ENCODE peak calls at places on chromosomes 2 and 18, in eight cellular contexts. L is ecto neural progenitor cell; V is AG09319; C is psoas muscle; I is pancreas; N is iris pigment epithelial cell; G is stimulated activated CD8-positive, alpha-beta memory T cell treated with anti-CD3 and anti-CD28 coated beads, Interleukin-2, amount 100 ng/mL, for 48 hours; A is NCI-H1048. O is an unnamed sample.
A peak's percentile ranks its signal among the peaks of the same experiment; 100 is the strongest.

GRCh38 chr2:63050186-63050915 is at the start of gene OTX1:
- DNase-seq in C (peak; percentile 67), A (peak; percentile 59), V (no peak), N (peak; percentile 61), I (peak; percentile 88), L (peak; percentile 92), G (peak; percentile 56), O (peak; percentile 54)

GRCh38 chr18:56929861-56930260 is 217.0 kb upstream of the BOD1L2 start:
- DNase-seq in V (no peak), G (no peak), C (no peak), A (no peak), L (no peak), N (no peak), I (no peak), O (no peak)

GRCh38 chr2:240509667-240510512 is 47.9 kb downstream of the ANKMY1 start:
- DNase-seq in N (no peak), G (no peak), L (no peak), C (no peak), V (no peak), I (no peak), A (no peak), O (no peak)

GRCh38 chr18:11548367-11548766 is 61.0 kb upstream of the SLC35G4 start:
- DNase-seq in N (no peak), V (no peak), I (no peak), G (no peak), C (no peak), L (no peak), A (no peak), O (no peak)

GRCh38 chr2:160087854-160088745 is 25.7 kb upstream of the PLA2R1 start:
- DNase-seq in V (no peak), A (no peak), L (no peak), N (no peak), C (no peak), G (no peak), I (no peak), O (no peak)

GRCh38 chr18:58785870-58786269 is 78.8 kb upstream of the ZNF532 start:
- DNase-seq in A (no peak), L (no peak), C (no peak), V (no peak), N (no peak), G (no peak), I (no peak), O (no peak)

GRCh38 chr18:34809697-34810096 is 99.6 kb downstream of the DTNA start:
- DNase-seq in N (peak; percentile 51), L (no peak), V (peak; percentile 2), A (no peak), C (peak; percentile 74), G (peak; percentile 8), I (peak; percentile 43), O (peak; percentile 27)

GRCh38 chr2:177332041-177332991 is 60.3 kb upstream of the AGPS start:
- DNase-seq in I (no peak), N (peak; percentile 78), V (peak; percentile 65), L (no peak), C (peak; percentile 54), A (peak; percentile 75), G (no peak), O (peak; percentile 41)

GRCh38 chr2:207930747-207931146 is 94.6 kb downstream of the PLEKHM3 start:
- DNase-seq in I (peak; percentile 79), V (no peak), G (no peak), C (no peak), L (no peak), A (no peak), N (no peak), O (peak; percentile 70)

GRCh38 chr2:197388866-197389587 is 45.8 kb downstream of the SF3B1 start:
- DNase-seq in V (no peak), L (no peak), C (no peak), N (no peak), A (no peak), I (no peak), G (no peak), O (no peak)

GRCh38 chr18:12242658-12243260 is 11.4 kb upstream of the CIDEA start:
- DNase-seq in G (no peak), V (no peak), C (no peak), A (no peak), L (peak; percentile 4), I (no peak), N (no peak), O (no peak)

GRCh38 chr2:239550336-239550735 is 149.5 kb upstream of the HDAC4 start:
- DNase-seq in I (no peak), N (peak; percentile 7), L (no peak), C (no peak), A (no peak), V (no peak), G (no peak), O (no peak)

O was measured in left colon.